ENCODE peak calls at places on chromosomes 13 and 19, in eight cellular contexts. B, X, E, O, C, G, U and K are unnamed samples.

GRCh38 chr19:6521718-6522646 is 8.8 kb upstream of the TNFSF9 start:
- DNase-seq in X (no peak), C (no peak), G (no peak), B (peak), U (peak), O (no peak), E (no peak), K (no peak)

GRCh38 chr13:28442872-28443271 is 52.1 kb downstream of the FLT1 start:
- DNase-seq in U (no peak), X (no peak), O (no peak), C (no peak), B (no peak), G (no peak), E (no peak), K (no peak)

GRCh38 chr19:39303373-39304184 is 7.4 kb downstream of the IFNL1 start:
- DNase-seq in B (no peak), E (no peak), O (no peak), C (peak), G (no peak), X (no peak), U (no peak), K (no peak)

GRCh38 chr13:44393391-44393790 is 19.8 kb downstream of the SERP2 start:
- DNase-seq in B (peak), E (no peak), X (no peak), O (no peak), U (no peak), C (no peak), G (no peak), K (no peak)

GRCh38 chr13:80074143-80074752 is 266.7 kb downstream of the SPRY2 start:
- DNase-seq in O (no peak), G (no peak), C (no peak), X (no peak), U (no peak), E (no peak), B (no peak), K (no peak)

GRCh38 chr19:5200844-5201243 is 139.8 kb downstream of the PTPRS start:
- DNase-seq in X (no peak), G (no peak), U (peak), C (no peak), E (peak), O (peak), B (no peak), K (no peak)

GRCh38 chr19:6790194-6791128 is 18.0 kb downstream of the VAV1 start:
- DNase-seq in O (no peak), G (no peak), B (no peak), U (no peak), E (no peak), X (no peak), C (no peak), K (no peak)

GRCh38 chr13:91368676-91369425 is 21.4 kb downstream of the MIR17HG start:
- DNase-seq in B (no peak), E (no peak), O (no peak), X (no peak), C (no peak), G (no peak), U (peak), K (no peak)

GRCh38 chr19:46270521-46271256 is 26.2 kb upstream of the HIF3A start:
- DNase-seq in C (no peak), U (no peak), X (no peak), O (no peak), E (no peak), B (no peak), G (no peak), K (no peak)

GRCh38 chr19:45478454-45479238 is 10.8 kb downstream of the FOSB start:
- DNase-seq in G (peak), C (peak), X (no peak), B (peak), U (peak), E (peak), O (peak), K (peak)

GRCh38 chr13:44218501-44219240 is 155.0 kb upstream of the SERP2 start:
- DNase-seq in X (no peak), G (peak), O (no peak), E (peak), U (peak), B (no peak), C (peak), K (peak)

DNA sequence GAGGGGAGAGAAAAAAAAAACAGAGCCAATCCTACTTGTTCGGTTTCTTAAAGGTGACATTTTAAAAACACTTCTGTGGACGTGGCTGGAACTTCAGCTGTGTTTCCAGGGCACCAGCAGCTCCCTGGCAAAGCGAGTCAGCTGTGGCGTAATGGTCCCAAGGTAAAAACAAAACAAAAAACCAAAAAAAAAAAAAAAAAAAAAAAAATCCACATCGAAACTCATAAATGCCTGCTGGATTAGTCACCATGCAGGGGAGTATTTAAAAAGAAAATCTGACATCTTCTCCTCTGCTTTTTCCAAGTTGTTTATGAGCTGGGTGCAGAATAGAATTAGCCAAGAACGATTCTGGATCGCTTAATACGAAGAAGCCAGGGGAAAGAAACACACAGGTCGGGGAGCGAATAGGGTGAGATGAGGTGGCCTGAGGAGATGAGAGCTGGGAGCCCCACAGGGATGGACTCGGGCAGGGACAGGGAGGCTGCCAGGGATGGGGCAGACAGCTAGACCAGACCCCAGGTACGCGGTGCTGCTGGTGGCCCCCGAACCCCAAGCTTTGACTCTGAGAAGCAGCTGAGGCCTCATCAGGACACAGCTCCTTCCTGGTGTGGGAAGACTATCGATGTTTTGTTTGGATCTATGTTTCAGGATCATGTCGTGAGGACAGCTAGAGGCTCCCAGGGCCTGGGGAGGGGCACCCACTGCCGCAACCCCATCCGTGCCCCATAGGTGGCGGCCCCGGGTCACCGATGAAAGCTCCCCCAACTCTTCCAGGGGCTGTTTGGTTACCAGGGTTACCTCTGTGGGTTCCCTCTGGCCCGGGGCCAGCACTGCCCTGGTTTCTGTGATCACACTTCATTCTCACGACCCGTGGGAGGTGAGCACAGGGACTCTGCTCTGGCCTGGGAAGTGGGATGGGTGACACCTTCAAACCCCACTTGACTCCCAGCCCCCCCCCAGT is 3.1 kb upstream of the CTXN1 start:
- DNase-seq in G (peak), U (peak), E (peak), B (no peak), X (peak), C (no peak), O (peak), K (no peak)
- TF ChIP-seq CTCF in G (peak), U (peak), E (peak), B (peak), X (peak), C (no peak), O (peak), K (no peak)

GRCh38 chr19:35266149-35266903 is 2.4 kb upstream of the USF2 start:
- DNase-seq in O (no peak), G (peak), E (no peak), X (no peak), C (peak), B (peak), U (no peak), K (no peak)
- H3K4me3 ChIP-seq in O (peak), G (peak), E (peak), X (peak), C (no peak), B (peak), U (peak), K (no peak)

GRCh38 chr13:29761815-29762214 is 88.6 kb downstream of the UBL3 start:
- DNase-seq in X (no peak), C (no peak), B (no peak), E (no peak), G (no peak), U (no peak), O (no peak), K (no peak)
- TF ChIP-seq CTCF in X (no peak), C (no peak), B (no peak), E (peak), G (no peak), U (no peak), O (no peak), K (no peak)

GRCh38 chr13:38002596-38002995 is 133.0 kb upstream of the TRPC4 start:
- DNase-seq in G (no peak), C (no peak), B (no peak), X (no peak), U (no peak), O (no peak), E (peak), K (no peak)
- H3K4me3 ChIP-seq in G (no peak), C (no peak), B (no peak), X (no peak), U (no peak), O (no peak), E (no peak), K (no peak)

GRCh38 chr13:107203146-107203847 is 635.4 kb upstream of the ARGLU1 start:
- DNase-seq in O (peak), G (no peak), B (no peak), X (no peak), E (peak), U (peak), C (no peak), K (no peak)
- TF ChIP-seq CTCF in O (peak), G (peak), B (peak), X (no peak), E (peak), U (peak), C (no peak), K (no peak)

GRCh38 chr19:16834747-16835146 is 5.5 kb downstream of the SIN3B start:
- DNase-seq in E (peak), U (peak), O (no peak), B (no peak), X (no peak), G (no peak), C (no peak), K (no peak)
- H3K4me3 ChIP-seq in E (no peak), U (no peak), O (no peak), B (no peak), X (no peak), G (no peak), C (no peak), K (no peak)

GRCh38 chr13:19089315-19089714 is 92.3 kb downstream of the TUBA3C start:
- DNase-seq in O (no peak), E (peak), G (no peak), U (no peak), B (no peak), C (no peak), X (no peak), K (no peak)
- TF ChIP-seq CTCF in O (no peak), E (no peak), G (no peak), U (no peak), B (no peak), C (no peak), X (no peak), K (no peak)

GRCh38 chr19:1402411-1403070 is 1.2 kb upstream of the GAMT start:
- DNase-seq in X (no peak), E (no peak), U (no peak), B (no peak), C (no peak), G (no peak), O (no peak), K (no peak)
- H3K4me3 ChIP-seq in X (no peak), E (no peak), U (no peak), B (no peak), C (no peak), G (no peak), O (no peak), K (no peak)

DNA sequence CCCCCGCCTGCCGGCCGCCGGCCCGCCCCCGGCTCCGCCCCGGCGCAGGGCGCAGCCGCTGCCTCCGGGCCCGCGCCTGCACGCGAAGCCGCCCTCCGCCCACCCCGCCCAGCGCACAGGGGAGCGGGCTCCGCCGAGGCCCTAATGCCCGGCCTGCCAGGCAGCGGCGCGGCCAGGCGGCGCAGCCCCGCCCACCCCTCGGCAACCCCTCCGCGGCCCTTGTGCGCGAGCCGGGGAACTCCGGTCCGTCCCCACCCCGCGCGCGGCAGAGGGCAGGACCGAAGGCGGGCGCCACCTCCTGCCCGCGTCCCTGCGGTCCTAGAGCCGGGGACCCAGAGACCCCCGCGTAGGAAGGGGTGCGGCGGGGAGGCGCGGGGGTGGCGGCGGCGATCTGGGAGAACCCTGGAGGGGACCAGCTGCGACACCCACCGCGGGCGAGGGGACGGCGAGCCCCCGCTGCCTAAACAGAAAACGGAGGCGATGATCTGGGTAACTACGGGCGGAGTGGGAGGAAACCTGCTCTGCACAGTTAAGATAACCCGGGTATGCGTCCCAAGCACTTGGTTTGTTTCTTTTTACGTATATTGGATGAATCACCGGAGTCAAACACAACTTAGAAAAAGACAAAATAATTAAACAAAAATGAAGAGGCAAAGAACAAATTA is 351 bp upstream of the USP12 start:
- DNase-seq in O (peak), B (peak), U (peak), X (no peak), C (peak), G (peak), E (peak), K (peak)
- TF ChIP-seq CTCF in O (no peak), B (peak), U (no peak), X (peak), C (no peak), G (peak), E (no peak), K (no peak)